ENCODE peak calls at places on chromosomes 7 and 10, in eight cellular contexts. E is transverse colon; F is foreskin fibroblast; O is skeletal muscle cell; J is bronchial epithelial cell; M is CD8-positive, alpha-beta memory T cell; K is AG09309; P is heart right ventricle. W is an unnamed sample.

GRCh38 chr7:142880886-142881505 is 4.5 kb downstream of the TRPV6 start:
- DNase-seq in E (no peak), P (no peak), F (peak), J (peak), M (peak), K (no peak), O (no peak), W (no peak)

GRCh38 chr10:99276848-99277486 is 41.3 kb upstream of the HPSE2 start:
- DNase-seq in P (no peak), E (no peak), M (no peak), F (peak), K (no peak), J (peak), O (no peak), W (no peak)

GRCh38 chr7:117951285-117951684 is 78.0 kb upstream of the CTTNBP2 start:
- DNase-seq in M (no peak), K (no peak), F (no peak), O (no peak), P (no peak), J (peak), E (no peak), W (no peak)

GRCh38 chr7:79933144-79933543 is 201.5 kb upstream of the GNAI1 start:
- DNase-seq in K (peak), J (no peak), F (peak), M (no peak), E (no peak), P (no peak), O (peak), W (no peak)

GRCh38 chr7:1144269-1144771 is 15.7 kb downstream of the ZFAND2A start:
- DNase-seq in F (peak), O (no peak), M (no peak), J (no peak), K (no peak), E (no peak), P (peak), W (no peak)

GRCh38 chr7:30929686-30930085 is 18.0 kb downstream of the AQP1 start:
- DNase-seq in K (no peak), P (no peak), J (no peak), F (no peak), M (no peak), O (no peak), E (no peak), W (no peak)

GRCh38 chr10:33398796-33399195 is 64.3 kb upstream of the NRP1 start:
- DNase-seq in P (no peak), O (no peak), M (no peak), E (no peak), K (no peak), J (no peak), F (no peak), W (no peak)

GRCh38 chr7:25894902-25895791 is 256.9 kb upstream of the NFE2L3 start:
- DNase-seq in F (peak), M (peak), P (peak), E (peak), O (no peak), J (peak), K (no peak), W (peak)

GRCh38 chr7:326845-327304 is 36.9 kb downstream of the FOXL3 start:
- DNase-seq in M (no peak), O (no peak), K (no peak), P (no peak), F (peak), J (peak), E (peak), W (peak)

GRCh38 chr10:101228682-101229274 is 485 bp downstream of the LBX1 start:
- DNase-seq in J (no peak), M (no peak), P (no peak), K (no peak), O (no peak), E (no peak), F (no peak), W (no peak)

GRCh38 chr10:49744924-49745605 is 17.1 kb downstream of the OGDHL start:
- DNase-seq in F (no peak), O (no peak), M (no peak), J (no peak), K (no peak), P (no peak), E (no peak), W (no peak)

GRCh38 chr10:12241810-12242529 is 46.0 kb downstream of the CDC123 start:
- DNase-seq in F (peak), M (no peak), P (peak), J (peak), O (peak), E (no peak), K (no peak), W (no peak)

GRCh38 chr10:43225787-43226153 is 41.1 kb downstream of the RASGEF1A start:
- DNase-seq in K (no peak), P (no peak), F (no peak), O (no peak), J (no peak), M (peak), E (peak), W (no peak)

GRCh38 chr7:156618078-156618790 is 22.3 kb upstream of the RNF32 start:
- DNase-seq in K (no peak), O (no peak), M (no peak), J (no peak), E (no peak), F (no peak), P (no peak), W (no peak)

GRCh38 chr7:31553636-31554035 is 39.7 kb downstream of the ITPRID1 start:
- DNase-seq in J (no peak), O (no peak), E (no peak), K (no peak), F (no peak), P (no peak), M (no peak), W (no peak)

GRCh38 chr7:48083114-48083830 is 5.8 kb upstream of the UPP1 start:
- DNase-seq in J (peak), E (peak), P (no peak), F (peak), O (no peak), K (no peak), M (no peak), W (no peak)

GRCh38 chr10:44995914-44996633 is 4.6 kb upstream of the ZNF22 start:
- DNase-seq in P (no peak), K (no peak), F (peak), E (no peak), M (no peak), J (no peak), O (no peak), W (peak)
- H3K4me3 ChIP-seq in P (no peak), K (no peak), F (no peak), E (no peak), M (no peak), J (no peak), O (no peak), W (no peak)

DNA sequence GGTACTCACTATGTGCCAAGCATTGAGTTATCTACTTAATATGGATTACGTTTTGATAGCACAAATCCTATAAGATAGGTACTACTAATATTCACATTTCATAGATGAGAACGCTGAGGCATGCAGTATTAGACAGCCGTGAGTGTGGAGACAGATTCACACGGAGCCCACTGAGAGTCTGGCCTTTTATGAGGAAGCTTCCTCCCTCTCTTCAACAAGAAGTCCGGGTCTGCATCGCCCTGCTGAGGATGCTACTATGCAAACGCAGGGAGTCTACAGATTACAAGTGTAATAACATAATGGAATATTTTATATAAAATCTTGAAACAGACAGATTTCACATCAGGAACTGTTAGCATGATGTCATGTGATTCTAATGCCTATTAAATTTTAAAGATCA is 255.9 kb upstream of the GLI3 start:
- DNase-seq in J (no peak), F (no peak), E (no peak), O (no peak), K (no peak), M (no peak), P (no peak), W (no peak)
- H3K4me3 ChIP-seq in J (no peak), F (peak), E (no peak), O (peak), K (no peak), M (no peak), P (no peak), W (no peak)

DNA sequence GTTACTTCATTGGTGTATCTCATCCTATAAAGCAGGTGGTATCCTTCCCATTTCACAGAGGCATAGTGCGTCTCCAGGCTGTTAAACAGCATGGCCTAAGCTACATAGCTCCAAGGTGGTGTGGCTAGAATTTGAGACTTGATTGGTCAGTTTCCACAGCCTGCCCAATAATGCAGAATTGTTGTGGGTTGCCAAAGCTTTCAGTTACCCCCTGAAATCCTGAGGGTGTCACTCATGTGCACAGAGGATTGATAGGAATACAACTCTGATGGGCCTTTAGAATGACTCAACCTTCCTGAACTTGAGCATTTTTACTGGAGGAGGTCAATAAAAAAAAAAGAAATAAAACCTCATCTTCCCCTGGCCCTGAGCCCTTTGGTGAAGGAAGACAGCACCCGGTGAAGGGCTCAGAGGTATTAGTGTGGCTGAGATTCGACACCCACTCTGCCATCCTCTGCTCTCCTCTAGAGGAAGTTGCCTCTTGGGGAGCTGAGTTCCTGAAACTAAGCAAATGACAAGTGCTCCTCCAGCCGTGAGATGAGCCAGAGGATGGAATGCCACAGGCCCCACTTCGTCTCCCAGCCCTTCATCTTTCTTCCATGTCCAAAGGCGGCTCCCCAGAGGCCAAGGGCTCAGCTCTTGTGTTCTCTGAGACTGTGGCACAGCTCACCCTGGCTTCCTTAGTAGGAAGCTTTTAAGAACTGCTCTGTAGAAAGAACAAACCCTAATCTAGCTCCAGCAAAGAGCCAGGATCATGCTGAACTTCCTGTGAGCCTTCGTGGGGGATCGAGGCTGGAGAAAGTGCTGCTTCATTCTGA is 1.0 kb downstream of the ACSL5 start:
- DNase-seq in F (no peak), E (peak), M (no peak), K (no peak), O (no peak), J (no peak), P (no peak), W (no peak)
- H3K4me3 ChIP-seq in F (no peak), E (peak), M (peak), K (no peak), O (no peak), J (no peak), P (peak), W (no peak)

GRCh38 chr7:55569269-55569663 is 3.0 kb downstream of the VOPP1 start:
- DNase-seq in F (no peak), M (no peak), O (no peak), K (no peak), E (no peak), P (no peak), J (no peak), W (no peak)
- H3K4me3 ChIP-seq in F (no peak), M (peak), O (no peak), K (no peak), E (no peak), P (no peak), J (no peak), W (no peak)